ENCODE peak calls at places on chromosomes 13 and 19, in seven cellular contexts. F is stomach, L is suprapubic skin, K is aorta, E is T-helper 17 cell, A is psoas muscle, O is lung. M is an unnamed sample.
A peak's percentile ranks its signal among the peaks of the same experiment; 100 is the strongest.

GRCh38 chr13:34671136-34671535 is 270.9 kb upstream of the NBEA start:
- DNase-seq in A (peak; percentile 10), K (no peak), F (no peak), L (no peak), O (no peak), E (no peak), M (no peak)

GRCh38 chr13:45811891-45812583 is 39.5 kb downstream of the SIAH3 start:
- DNase-seq in E (no peak), K (no peak), O (no peak), A (no peak), F (no peak), L (no peak), M (no peak)

GRCh38 chr13:44969858-44970484 is 19.3 kb downstream of the NUFIP1 start:
- DNase-seq in F (no peak), A (no peak), O (no peak), E (no peak), K (no peak), L (no peak), M (no peak)

GRCh38 chr19:38698225-38699026 is 45.8 kb downstream of the CAPN12 start:
- DNase-seq in L (no peak), O (no peak), E (no peak), K (no peak), A (no peak), F (no peak), M (no peak)

GRCh38 chr19:41316306-41316920 is 6.4 kb downstream of the CCDC97 start:
- DNase-seq in K (peak; percentile 61), E (no peak), A (no peak), O (no peak), F (no peak), L (no peak), M (no peak)

GRCh38 chr13:31012285-31013024 is 80.0 kb downstream of the TEX26 start:
- DNase-seq in K (no peak), F (no peak), O (no peak), L (no peak), A (no peak), E (no peak), M (no peak)

GRCh38 chr13:113883921-113884804 is 20.3 kb upstream of the GAS6 start:
- DNase-seq in E (no peak), K (peak; percentile 69), L (peak; percentile 72), A (no peak), O (no peak), F (no peak), M (no peak)

GRCh38 chr13:20418953-20419352 is 106.7 kb downstream of the CRYL1 start:
- DNase-seq in A (no peak), L (peak; percentile 49), F (no peak), K (no peak), O (no peak), E (no peak), M (no peak)

GRCh38 chr13:49288458-49288857 is 40.7 kb downstream of the CDADC1 start:
- DNase-seq in O (peak; percentile 2), F (no peak), L (no peak), A (no peak), K (no peak), E (no peak), M (no peak)

GRCh38 chr13:33284916-33285315 is 639 bp downstream of the STARD13 start:
- DNase-seq in F (no peak), O (no peak), K (no peak), A (no peak), L (no peak), E (no peak), M (no peak)

GRCh38 chr19:19661141-19661674 is 2.3 kb downstream of the ATP13A1 start:
- DNase-seq in L (no peak), F (no peak), A (no peak), O (no peak), E (no peak), K (no peak), M (no peak)

GRCh38 chr19:45444318-45445041 is 20.8 kb upstream of the ERCC1 start:
- DNase-seq in E (peak; percentile 77), K (peak; percentile 99), F (peak; percentile 95), L (peak; percentile 97), O (peak; percentile 92), A (peak; percentile 97), M (no peak)

GRCh38 chr13:98571955-98572662 is 4.8 kb downstream of the STK24 start:
- DNase-seq in O (no peak), E (peak; percentile 36), L (no peak), A (peak; percentile 34), F (no peak), K (no peak), M (no peak)

GRCh38 chr13:63167699-63168337 is 1752.2 kb upstream of the PCDH20 start:
- DNase-seq in A (no peak), L (no peak), K (no peak), E (no peak), F (no peak), O (no peak), M (no peak)

GRCh38 chr13:19845758-19846157 is 17.7 kb downstream of the ZMYM5 start:
- DNase-seq in E (no peak), O (no peak), L (no peak), A (no peak), K (no peak), F (no peak), M (no peak)

GRCh38 chr19:7870571-7871279 is 3.5 kb downstream of the PRR36 start:
- DNase-seq in K (no peak), F (peak; percentile 60), A (peak; percentile 56), E (peak; percentile 53), L (no peak), O (peak; percentile 65), M (peak; percentile 83)

GRCh38 chr19:50979758-50980157 is 4.0 kb downstream of the KLK7 start:
- DNase-seq in F (no peak), E (no peak), K (peak; percentile 25), A (no peak), L (no peak), O (no peak), M (no peak)

GRCh38 chr13:34155931-34156607 is 338.1 kb downstream of the RFC3 start:
- DNase-seq in A (no peak), F (no peak), O (no peak), L (no peak), E (no peak), K (no peak), M (no peak)

GRCh38 chr19:23366437-23366836 is 28.8 kb downstream of the ZNF91 start:
- DNase-seq in E (no peak), K (no peak), O (no peak), F (no peak), A (no peak), L (no peak), M (no peak)

GRCh38 chr19:23365222-23365621 is 30.0 kb downstream of the ZNF91 start:
- DNase-seq in E (no peak), F (no peak), K (no peak), O (no peak), L (no peak), A (no peak), M (no peak)
- H3K9me3 ChIP-seq in E (peaks cover 56% of the 10 kb centered on the region), F (peaks cover 95% of the 10 kb centered on the region), K (peaks cover 7% of the 10 kb centered on the region), O (peaks cover 25% of the 10 kb centered on the region), L (peaks cover 66% of the 10 kb centered on the region), A (peaks cover 85% of the 10 kb centered on the region), M (peaks cover 4% of the 10 kb centered on the region)

GRCh38 chr13:111637365-111637764 is 316.9 kb downstream of the TEX29 start:
- DNase-seq in F (no peak), A (no peak), O (no peak), K (no peak), E (no peak), L (no peak), M (no peak)
- H3K9me3 ChIP-seq in F (no peaks in the 10 kb centered on the region), A (no peaks in the 10 kb centered on the region), O (peaks cover 2% of the 10 kb centered on the region), K (no peaks in the 10 kb centered on the region), E (no peaks in the 10 kb centered on the region), L (no peaks in the 10 kb centered on the region), M (no peaks in the 10 kb centered on the region)

GRCh38 chr19:53945998-53946397 is 16.7 kb upstream of the CACNG8 start:
- DNase-seq in A (no peak), K (no peak), F (no peak), E (no peak), L (no peak), O (no peak), M (no peak)

GRCh38 chr19:53945441-53945840 is 17.3 kb upstream of the CACNG8 start:
- DNase-seq in F (no peak), E (no peak), L (no peak), A (no peak), O (no peak), K (peak; percentile 5), M (no peak)

GRCh38 chr19:53944416-53944815 is 18.3 kb upstream of the CACNG8 start:
- DNase-seq in A (no peak), K (no peak), L (no peak), O (no peak), F (no peak), E (no peak), M (no peak)

GRCh38 chr19:53947624-53948023 is 15.1 kb upstream of the CACNG8 start:
- DNase-seq in A (no peak), F (no peak), E (no peak), O (no peak), K (peak; percentile 8), L (no peak), M (no peak)

DNA sequence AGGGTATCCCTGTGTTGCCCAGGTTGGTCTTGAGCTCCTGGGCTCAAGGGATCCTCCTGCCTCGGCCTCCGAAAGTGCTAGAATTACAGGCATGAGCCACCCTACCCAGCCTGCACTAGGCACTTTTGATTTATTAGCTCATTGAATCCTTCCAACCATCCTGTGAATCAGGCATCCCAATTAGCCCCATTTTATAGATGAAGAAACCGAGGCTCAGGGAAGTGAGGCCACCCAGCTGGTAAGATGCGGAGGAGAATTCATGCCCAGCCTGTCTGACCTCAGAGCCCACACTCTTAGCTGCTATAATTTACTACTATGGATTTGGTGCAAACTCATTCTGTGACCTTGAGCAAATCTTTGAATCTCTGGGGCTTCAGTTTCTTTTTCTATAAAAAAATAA is 17.8 kb upstream of the CACNG8 start:
- DNase-seq in O (no peak), F (no peak), E (no peak), K (no peak), A (no peak), L (no peak), M (no peak)
- H3K9me3 ChIP-seq in O (peaks cover 12% of the 10 kb centered on the region), F (peaks cover 6% of the 10 kb centered on the region), E (no peaks in the 10 kb centered on the region), K (no peaks in the 10 kb centered on the region), A (no peaks in the 10 kb centered on the region), L (no peaks in the 10 kb centered on the region), M (no peaks in the 10 kb centered on the region)

GRCh38 chr19:2852598-2852997 is 11.3 kb downstream of the ZNF555 start:
- DNase-seq in E (no peak), F (no peak), L (no peak), A (no peak), O (no peak), K (no peak), M (no peak)

GRCh38 chr19:2853015-2853606 is 11.8 kb downstream of the ZNF555 start:
- DNase-seq in F (no peak), K (no peak), O (no peak), L (no peak), E (no peak), A (no peak), M (no peak)

GRCh38 chr19:2858864-2859263 is 8.3 kb upstream of the ZNF556 start:
- DNase-seq in O (no peak), F (no peak), K (no peak), L (no peak), E (no peak), A (no peak), M (no peak)

GRCh38 chr19:2856457-2857055 is 10.6 kb upstream of the ZNF556 start:
- DNase-seq in L (no peak), K (no peak), O (no peak), F (no peak), A (no peak), E (no peak), M (no peak)

DNA sequence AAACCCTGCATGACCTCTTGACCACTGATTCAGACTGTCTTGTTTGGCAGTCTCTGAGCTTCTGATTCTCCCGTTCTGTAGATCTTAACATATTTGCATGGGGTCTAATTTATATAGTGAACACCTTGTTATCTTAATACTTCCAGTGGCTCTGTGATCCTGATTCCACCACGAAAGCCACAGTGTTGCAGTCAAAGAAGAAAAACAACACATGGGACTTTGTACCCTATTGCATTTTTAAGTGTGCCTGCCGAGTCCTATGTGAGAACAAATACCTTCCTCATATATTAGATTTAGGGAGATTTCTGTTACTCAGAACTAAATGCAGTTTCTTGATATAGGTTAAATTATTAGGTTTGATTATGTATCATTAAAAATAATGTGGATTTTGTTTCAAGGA is 12.3 kb upstream of the ZNF556 start:
- DNase-seq in A (no peak), E (no peak), F (no peak), K (no peak), L (no peak), O (no peak), M (no peak)
- H3K9me3 ChIP-seq in A (peaks cover 96% of the 10 kb centered on the region), E (peaks cover 18% of the 10 kb centered on the region), F (peaks cover 99% of the 10 kb centered on the region), K (peaks cover 36% of the 10 kb centered on the region), L (peaks cover 52% of the 10 kb centered on the region), O (peaks cover 43% of the 10 kb centered on the region), M (peaks cover 29% of the 10 kb centered on the region)